ENCODE peak calls at places on chromosomes 3 and 15, in nine cellular contexts. One of them, this sample, is unnamed.

GRCh38 chr3:56769125-56769709 is 32.5 kb downstream of the ARHGEF3 start:
- DNase-seq in GDM1: no peak
- DNase-seq in GM19239: no peak
- DNase-seq in T-cell: no peak
- DNase-seq in activated CD4-positive, CD25-positive, alpha-beta regulatory T cell treated with anti-CD3 and anti-CD28 coated beads, Interleukin-2, amount 50 U/mL, for 72 hours: no peak
- DNase-seq in NCI-H2081: no peak
- DNase-seq in stomach: no peak
- DNase-seq in HTR-8/SVneo: no peak
- DNase-seq in GM06990: no peak
- DNase-seq in this sample: no peak

GRCh38 chr15:36682091-36682490 is 102.7 kb downstream of the CDIN1 start:
- DNase-seq in GM19239: no peak
- DNase-seq in T-cell: no peak
- DNase-seq in NCI-H2081: no peak
- DNase-seq in GDM1: no peak
- DNase-seq in stomach: no peak
- DNase-seq in HTR-8/SVneo: peak; percentile 9
- DNase-seq in GM06990: no peak
- DNase-seq in activated CD4-positive, CD25-positive, alpha-beta regulatory T cell treated with anti-CD3 and anti-CD28 coated beads, Interleukin-2, amount 50 U/mL, for 72 hours: no peak
- DNase-seq in this sample: no peak

GRCh38 chr15:35557544-35557943 is 11.6 kb upstream of the DPH6 start:
- DNase-seq in GM19239: no peak
- DNase-seq in NCI-H2081: no peak
- DNase-seq in T-cell: no peak
- DNase-seq in HTR-8/SVneo: peak; percentile 28
- DNase-seq in GM06990: no peak
- DNase-seq in stomach: no peak
- DNase-seq in activated CD4-positive, CD25-positive, alpha-beta regulatory T cell treated with anti-CD3 and anti-CD28 coated beads, Interleukin-2, amount 50 U/mL, for 72 hours: no peak
- DNase-seq in GDM1: no peak
- DNase-seq in this sample: peak; percentile 83

GRCh38 chr15:89777073-89777820 is 1.1 kb downstream of the MESP2 start:
- DNase-seq in T-cell: no peak
- DNase-seq in GM06990: no peak
- DNase-seq in GDM1: no peak
- DNase-seq in NCI-H2081: no peak
- DNase-seq in HTR-8/SVneo: no peak
- DNase-seq in GM19239: no peak
- DNase-seq in activated CD4-positive, CD25-positive, alpha-beta regulatory T cell treated with anti-CD3 and anti-CD28 coated beads, Interleukin-2, amount 50 U/mL, for 72 hours: no peak
- DNase-seq in stomach: no peak
- DNase-seq in this sample: peak; percentile 32

GRCh38 chr3:126468028-126468891 is 7.4 kb downstream of the ZXDC start:
- DNase-seq in GM19239: no peak
- DNase-seq in activated CD4-positive, CD25-positive, alpha-beta regulatory T cell treated with anti-CD3 and anti-CD28 coated beads, Interleukin-2, amount 50 U/mL, for 72 hours: peak; percentile 17
- DNase-seq in T-cell: no peak
- DNase-seq in NCI-H2081: no peak
- DNase-seq in GDM1: no peak
- DNase-seq in GM06990: no peak
- DNase-seq in stomach: no peak
- DNase-seq in HTR-8/SVneo: no peak
- DNase-seq in this sample: no peak

GRCh38 chr3:147507638-147508286 is 98.6 kb downstream of the ZIC1 start:
- DNase-seq in HTR-8/SVneo: no peak
- DNase-seq in stomach: no peak
- DNase-seq in NCI-H2081: no peak
- DNase-seq in GDM1: no peak
- DNase-seq in activated CD4-positive, CD25-positive, alpha-beta regulatory T cell treated with anti-CD3 and anti-CD28 coated beads, Interleukin-2, amount 50 U/mL, for 72 hours: no peak
- DNase-seq in GM06990: no peak
- DNase-seq in GM19239: no peak
- DNase-seq in T-cell: no peak
- DNase-seq in this sample: no peak

GRCh38 chr15:91849180-91849579 is 4.3 kb upstream of the SLCO3A1 start:
- DNase-seq in HTR-8/SVneo: no peak
- DNase-seq in T-cell: no peak
- DNase-seq in NCI-H2081: no peak
- DNase-seq in GM19239: no peak
- DNase-seq in GDM1: no peak
- DNase-seq in activated CD4-positive, CD25-positive, alpha-beta regulatory T cell treated with anti-CD3 and anti-CD28 coated beads, Interleukin-2, amount 50 U/mL, for 72 hours: no peak
- DNase-seq in stomach: no peak
- DNase-seq in GM06990: no peak
- DNase-seq in this sample: no peak

GRCh38 chr15:100932676-100933348 is 13.7 kb downstream of the LRRK1 start:
- DNase-seq in T-cell: no peak
- DNase-seq in GDM1: no peak
- DNase-seq in GM06990: no peak
- DNase-seq in HTR-8/SVneo: peak; percentile 36
- DNase-seq in stomach: no peak
- DNase-seq in GM19239: no peak
- DNase-seq in NCI-H2081: no peak
- DNase-seq in activated CD4-positive, CD25-positive, alpha-beta regulatory T cell treated with anti-CD3 and anti-CD28 coated beads, Interleukin-2, amount 50 U/mL, for 72 hours: no peak
- DNase-seq in this sample: no peak

GRCh38 chr15:64356443-64357040 is 569 bp upstream of the CSNK1G1 start:
- DNase-seq in GDM1: no peak
- DNase-seq in GM06990: no peak
- DNase-seq in stomach: no peak
- DNase-seq in HTR-8/SVneo: no peak
- DNase-seq in NCI-H2081: peak; percentile 80
- DNase-seq in GM19239: no peak
- DNase-seq in T-cell: no peak
- DNase-seq in activated CD4-positive, CD25-positive, alpha-beta regulatory T cell treated with anti-CD3 and anti-CD28 coated beads, Interleukin-2, amount 50 U/mL, for 72 hours: no peak
- DNase-seq in this sample: no peak

GRCh38 chr3:118792191-118792590 is 242.5 kb downstream of the IGSF11 start:
- DNase-seq in NCI-H2081: no peak
- DNase-seq in stomach: no peak
- DNase-seq in GM06990: no peak
- DNase-seq in GDM1: no peak
- DNase-seq in HTR-8/SVneo: no peak
- DNase-seq in GM19239: no peak
- DNase-seq in activated CD4-positive, CD25-positive, alpha-beta regulatory T cell treated with anti-CD3 and anti-CD28 coated beads, Interleukin-2, amount 50 U/mL, for 72 hours: no peak
- DNase-seq in T-cell: no peak
- DNase-seq in this sample: no peak

GRCh38 chr3:151856106-151856505 is 17.3 kb upstream of the SUCNR1 start:
- DNase-seq in stomach: no peak
- DNase-seq in GM06990: no peak
- DNase-seq in activated CD4-positive, CD25-positive, alpha-beta regulatory T cell treated with anti-CD3 and anti-CD28 coated beads, Interleukin-2, amount 50 U/mL, for 72 hours: no peak
- DNase-seq in GDM1: no peak
- DNase-seq in NCI-H2081: no peak
- DNase-seq in GM19239: no peak
- DNase-seq in T-cell: no peak
- DNase-seq in HTR-8/SVneo: peak; percentile 23
- DNase-seq in this sample: no peak

GRCh38 chr15:92643849-92644815 is 11.4 kb downstream of the FAM174B start:
- DNase-seq in GM19239: no peak
- DNase-seq in stomach: no peak
- DNase-seq in T-cell: no peak
- DNase-seq in HTR-8/SVneo: no peak
- DNase-seq in NCI-H2081: no peak
- DNase-seq in GDM1: no peak
- DNase-seq in GM06990: peak; percentile 42
- DNase-seq in activated CD4-positive, CD25-positive, alpha-beta regulatory T cell treated with anti-CD3 and anti-CD28 coated beads, Interleukin-2, amount 50 U/mL, for 72 hours: no peak
- DNase-seq in this sample: no peak